ENCODE peak calls at places on chromosomes 3 and 15, in six cellular contexts. U is psoas muscle, V is choroid plexus epithelial cell, I is progenitor cell of endocrine pancreas, S is adrenal gland, F is cardiac fibroblast. B is an unnamed sample.

GRCh38 chr3:167302710-167303109 is 77.4 kb downstream of the ZBBX start:
- DNase-seq in U (no peak), V (no peak), I (no peak), S (no peak), F (no peak), B (no peak)

GRCh38 chr3:39141211-39141995 is 12.0 kb downstream of the CSRNP1 start:
- DNase-seq in U (peak), V (peak), I (no peak), S (peak), F (peak), B (peak)

GRCh38 chr3:30059240-30059639 is 547.2 kb upstream of the TGFBR2 start:
- DNase-seq in U (no peak), V (no peak), I (no peak), S (no peak), F (no peak), B (no peak)

GRCh38 chr15:94793641-94794040 is 562.3 kb downstream of the MCTP2 start:
- DNase-seq in U (no peak), V (peak), I (no peak), S (no peak), F (no peak), B (no peak)

GRCh38 chr15:68638953-68639500 is 60.2 kb downstream of the CORO2B start:
- DNase-seq in U (no peak), V (peak), I (no peak), S (no peak), F (peak), B (no peak)

GRCh38 chr3:170999737-171000242 is 26.7 kb downstream of the SLC2A2 start:
- DNase-seq in U (no peak), V (peak), I (no peak), S (peak), F (peak), B (no peak)

GRCh38 chr3:14453841-14454630 is 51.6 kb downstream of the SLC6A6 start:
- DNase-seq in U (no peak), V (no peak), I (no peak), S (peak), F (no peak), B (no peak)

GRCh38 chr3:42254566-42254965 is 11.4 kb downstream of the CCK start:
- DNase-seq in U (no peak), V (no peak), I (no peak), S (no peak), F (no peak), B (no peak)

GRCh38 chr15:68313501-68314390 is 36.2 kb downstream of the FEM1B start:
- DNase-seq in U (no peak), V (no peak), I (peak), S (peak), F (no peak), B (no peak)

GRCh38 chr3:39209329-39209970 is 17.1 kb upstream of the XIRP1 start:
- DNase-seq in U (no peak), V (no peak), I (no peak), S (no peak), F (no peak), B (no peak)

GRCh38 chr3:170418422-170419300 is at the start of gene CLDN11:
- DNase-seq in U (peak), V (peak), I (no peak), S (no peak), F (peak), B (no peak)

GRCh38 chr15:29968099-29968892 is 114.5 kb upstream of the GOLGA8J start:
- DNase-seq in U (no peak), V (no peak), I (peak), S (no peak), F (no peak), B (no peak)

GRCh38 chr3:97917813-97918536 is 54.3 kb downstream of the RIOX2 start:
- DNase-seq in U (no peak), V (peak), I (no peak), S (no peak), F (peak), B (no peak)

GRCh38 chr3:172249039-172249438 is 199.2 kb downstream of the GHSR start:
- DNase-seq in U (no peak), V (peak), I (no peak), S (no peak), F (peak), B (no peak)

GRCh38 chr3:103499132-103499885 is 1064.5 kb downstream of the ZPLD1 start:
- DNase-seq in U (no peak), V (peak), I (no peak), S (no peak), F (peak), B (no peak)

GRCh38 chr15:82737975-82738374 is 28.3 kb upstream of the AP3B2 start:
- DNase-seq in U (no peak), V (peak), I (no peak), S (no peak), F (no peak), B (no peak)

DNA sequence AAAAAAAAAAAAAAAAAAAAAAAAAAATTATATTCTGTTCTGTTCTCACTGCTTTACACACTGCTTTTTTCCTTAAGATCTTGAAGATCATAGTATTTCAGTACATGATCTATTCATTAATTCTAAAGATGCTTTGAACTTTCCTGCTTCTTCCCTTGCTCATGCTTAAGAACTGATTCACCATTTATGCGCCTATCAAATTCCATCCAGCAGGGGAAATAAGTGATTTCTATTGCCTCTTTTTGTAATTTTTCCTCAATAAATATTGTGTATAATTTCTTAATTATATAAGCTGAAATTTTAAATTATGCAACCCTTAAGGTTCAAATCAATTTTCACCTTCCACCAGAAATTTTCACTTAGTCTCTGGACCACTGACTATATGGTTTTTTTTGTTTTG is 10.6 kb downstream of the DENND6A start:
- DNase-seq in U (no peak), V (peak), I (no peak), S (no peak), F (peak), B (no peak)
- TF ChIP-seq CTCF in U (peak), V (peak), I (peak), S (no peak), F (peak), B (peak)

DNA sequence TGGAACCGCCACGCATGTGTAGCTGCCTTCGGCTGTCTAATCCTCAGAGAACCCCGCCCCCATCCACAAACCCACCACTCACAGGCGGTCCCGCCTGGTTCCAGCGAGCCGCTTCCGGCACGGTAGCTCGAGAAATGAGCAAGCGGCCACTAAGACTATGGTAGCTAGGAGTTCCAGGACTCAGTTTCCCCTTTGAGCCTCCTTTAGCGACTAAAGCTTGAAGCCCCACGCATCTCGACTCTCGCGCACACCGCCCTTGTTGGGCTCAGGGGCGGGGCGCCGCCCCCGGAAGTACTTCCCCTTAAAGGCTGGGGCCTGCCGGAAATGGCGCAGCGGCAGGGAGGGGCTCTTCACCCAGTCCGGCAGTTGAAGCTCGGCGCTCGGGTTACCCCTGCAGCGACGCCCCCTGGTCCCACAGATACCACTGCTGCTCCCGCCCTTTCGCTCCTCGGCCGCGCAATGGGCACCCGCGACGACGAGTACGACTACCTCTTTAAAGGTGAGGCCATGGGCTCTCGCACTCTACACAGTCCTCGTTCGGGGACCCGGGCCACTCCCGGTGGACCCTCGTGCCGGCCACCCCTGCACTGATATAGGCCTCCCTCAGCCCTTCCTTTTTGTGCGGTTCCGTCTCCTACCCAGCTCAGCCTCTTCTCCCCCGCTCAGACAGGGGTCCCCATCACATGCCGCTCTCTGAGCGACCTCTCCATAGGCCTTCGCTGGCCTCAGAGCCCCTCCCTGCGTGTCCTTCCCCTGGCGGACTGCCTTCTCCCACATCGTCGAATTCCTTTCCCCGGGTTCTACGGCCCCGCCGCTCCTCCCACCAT is at the start of gene RAB11A:
- DNase-seq in U (peak), V (peak), I (peak), S (peak), F (peak), B (peak)
- TF ChIP-seq CTCF in U (peak), V (peak), I (peak), S (no peak), F (peak), B (peak)

GRCh38 chr15:64740361-64741170 is 34.8 kb downstream of the RBPMS2 start:
- DNase-seq in U (peak), V (peak), I (no peak), S (peak), F (peak), B (peak)
- TF ChIP-seq CTCF in U (no peak), V (peak), I (no peak), S (no peak), F (peak), B (peak)

DNA sequence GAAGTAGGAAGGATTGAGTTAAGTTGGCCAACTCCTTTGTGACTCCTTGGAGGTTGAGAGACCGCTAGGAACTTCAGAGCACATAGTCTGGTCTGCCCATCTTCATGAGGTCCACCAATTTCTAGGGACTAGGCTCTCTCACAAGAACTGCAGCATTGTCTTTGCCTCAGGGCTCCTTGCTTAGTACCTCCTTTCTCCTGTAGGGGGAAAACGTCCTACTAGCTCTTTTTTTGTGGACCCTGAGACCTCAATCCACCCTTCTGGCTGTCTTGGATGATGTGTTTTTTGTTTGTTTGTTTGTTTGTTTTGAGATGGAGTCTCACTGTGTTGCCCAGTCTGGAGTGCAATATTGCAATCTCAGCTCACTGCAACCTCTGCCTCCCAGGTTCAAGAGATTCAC is 21.6 kb downstream of the REC114 start:
- DNase-seq in U (no peak), V (peak), I (no peak), S (no peak), F (peak), B (no peak)
- TF ChIP-seq CTCF in U (no peak), V (peak), I (peak), S (no peak), F (peak), B (no peak)